ENCODE peak calls at places on chromosomes 16 and 17, in eight cellular contexts. H, F, G, S, T, L, J and A are unnamed samples.
A peak's percentile ranks its signal among the peaks of the same experiment; 100 is the strongest.

GRCh38 chr17:3982541-3983017 is 18.3 kb upstream of the ATP2A3 start:
- DNase-seq in S (no peak), H (no peak), F (no peak), G (no peak), L (no peak), J (no peak), T (no peak), A (no peak)

GRCh38 chr16:67441907-67442306 is 11.0 kb downstream of the HSD11B2 start:
- DNase-seq in L (no peak), F (no peak), T (no peak), S (no peak), J (peak; percentile 40), H (no peak), G (no peak), A (no peak)

GRCh38 chr17:412211-413015 is 59.8 kb upstream of the RPH3AL start:
- DNase-seq in T (peak; percentile 74), L (peak; percentile 40), S (peak; percentile 54), H (peak; percentile 62), G (peak; percentile 17), J (peak; percentile 77), F (peak; percentile 46), A (no peak)

GRCh38 chr17:39171933-39172332 is 6.0 kb upstream of the ARL5C start:
- DNase-seq in F (no peak), G (no peak), L (no peak), T (no peak), S (no peak), H (no peak), J (no peak), A (no peak)

GRCh38 chr17:31517524-31517923 is 126.0 kb downstream of the RAB11FIP4 start:
- DNase-seq in H (no peak), T (no peak), J (no peak), S (no peak), L (no peak), G (no peak), F (no peak), A (no peak)

GRCh38 chr16:86375370-86375769 is 135.0 kb upstream of the FOXF1 start:
- DNase-seq in H (no peak), L (no peak), S (no peak), T (no peak), F (peak; percentile 88), J (peak; percentile 81), G (no peak), A (no peak)

GRCh38 chr16:56657555-56658430 is at the start of gene MT1F:
- DNase-seq in S (peak; percentile 37), J (peak; percentile 25), H (peak; percentile 47), L (no peak), F (no peak), G (peak; percentile 62), T (peak; percentile 33), A (peak; percentile 84)

GRCh38 chr16:57091990-57092785 is at the start of gene CPNE2:
- DNase-seq in F (no peak), H (peak; percentile 84), J (peak; percentile 21), G (peak; percentile 84), T (peak; percentile 50), L (peak; percentile 71), S (peak; percentile 73), A (no peak)

GRCh38 chr17:30520436-30520835 is 43.2 kb downstream of the GOSR1 start:
- DNase-seq in S (no peak), H (no peak), T (no peak), G (no peak), L (no peak), F (peak; percentile 4), J (peak; percentile 47), A (no peak)

GRCh38 chr17:13334374-13334773 is 267.4 kb downstream of the HS3ST3A1 start:
- DNase-seq in S (no peak), F (no peak), L (no peak), J (no peak), H (no peak), T (no peak), G (peak; percentile 15), A (no peak)

GRCh38 chr17:7207120-7208001 is 12.3 kb downstream of the DLG4 start:
- DNase-seq in S (no peak), L (peak; percentile 70), G (no peak), T (no peak), H (no peak), J (no peak), F (no peak), A (no peak)

GRCh38 chr17:41882756-41883155 is 17.5 kb upstream of the KLHL11 start:
- DNase-seq in F (no peak), J (no peak), L (no peak), T (no peak), G (no peak), H (no peak), S (no peak), A (no peak)

GRCh38 chr17:6492892-6493674 is 48.8 kb downstream of the PIMREG start:
- DNase-seq in G (no peak), T (peak; percentile 9), H (no peak), S (no peak), L (peak; percentile 77), F (no peak), J (no peak), A (no peak)

GRCh38 chr17:32259596-32259995 is 6.0 kb upstream of the RHBDL3 start:
- DNase-seq in J (peak; percentile 78), G (no peak), F (peak; percentile 53), S (no peak), H (no peak), L (no peak), T (no peak), A (no peak)

GRCh38 chr16:10172848-10173655 is 9.2 kb downstream of the GRIN2A start:
- DNase-seq in G (peak; percentile 30), L (no peak), H (no peak), T (peak; percentile 26), F (no peak), S (peak; percentile 11), J (no peak), A (no peak)

GRCh38 chr16:56985288-56985961 is 3.9 kb upstream of the NLRC5 start:
- DNase-seq in J (peak; percentile 89), S (no peak), G (no peak), L (peak; percentile 48), F (peak; percentile 48), H (peak; percentile 20), T (no peak), A (peak; percentile 83)

GRCh38 chr17:66549312-66549705 is 246.9 kb downstream of the PRKCA start:
- DNase-seq in S (no peak), J (peak; percentile 77), T (no peak), F (no peak), L (no peak), H (no peak), G (no peak), A (no peak)

GRCh38 chr17:42163113-42163512 is 8.3 kb upstream of the RAB5C start:
- DNase-seq in J (no peak), G (peak; percentile 68), S (peak; percentile 61), T (peak; percentile 51), F (no peak), H (peak; percentile 70), L (no peak), A (no peak)

GRCh38 chr16:27712251-27712711 is 162.3 kb downstream of the KATNIP start:
- DNase-seq in L (no peak), G (no peak), T (no peak), J (no peak), H (no peak), S (no peak), F (no peak), A (no peak)

GRCh38 chr17:47693667-47694017 is 319 bp upstream of the TBKBP1 start:
- DNase-seq in L (no peak), J (no peak), G (no peak), F (no peak), T (no peak), S (peak; percentile 28), H (no peak), A (no peak)

GRCh38 chr17:76261421-76262215 is 3.5 kb upstream of the UBALD2 start:
- DNase-seq in S (peak; percentile 59), H (peak; percentile 48), F (no peak), G (no peak), T (peak; percentile 92), L (no peak), J (no peak), A (no peak)
- TF ChIP-seq CTCF in S (no peak), H (no peak), F (no peak), G (no peak), T (no peak), L (no peak), J (no peak), A (no peak)

DNA sequence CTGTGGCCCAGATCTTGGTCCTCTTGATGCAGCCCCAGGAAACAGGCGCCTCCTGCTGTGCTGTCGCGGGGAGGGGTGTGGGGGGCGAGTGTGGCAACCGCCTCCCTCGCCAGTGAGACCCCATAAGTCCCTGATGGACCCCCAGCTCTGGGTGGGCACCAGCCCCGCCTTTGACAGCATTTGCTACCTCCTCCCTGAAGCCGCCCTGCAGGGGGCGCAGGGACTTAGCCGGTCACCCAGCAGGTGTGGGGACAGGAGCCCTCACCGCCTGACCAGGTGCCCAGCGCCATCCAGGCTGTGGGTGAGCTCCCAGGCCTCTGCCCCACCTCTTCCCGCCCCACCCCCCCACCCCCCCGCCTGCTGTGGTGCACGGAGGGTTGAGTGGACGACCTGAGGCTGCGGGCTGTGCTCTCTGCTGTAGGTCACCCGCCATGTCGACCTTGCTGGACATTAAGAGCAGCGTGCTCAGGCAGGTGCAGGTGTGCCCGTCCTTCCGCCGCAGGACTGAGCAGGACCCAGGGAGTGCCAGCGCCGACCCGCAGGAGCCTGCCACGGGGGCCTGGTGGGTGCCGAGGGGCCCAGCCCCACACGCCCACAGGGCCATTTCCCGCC is 4.8 kb downstream of the BAIAP3 start:
- DNase-seq in T (peak; percentile 50), L (no peak), G (peak; percentile 50), J (no peak), H (no peak), S (no peak), F (no peak), A (no peak)
- TF ChIP-seq CTCF in T (peak; percentile 55), L (no peak), G (peak; percentile 62), J (peak; percentile 40), H (peak; percentile 26), S (peak; percentile 80), F (peak; percentile 30), A (no peak)

GRCh38 chr16:88633684-88634140 is 4.7 kb upstream of the IL17C start:
- DNase-seq in F (no peak), G (peak; percentile 74), T (peak; percentile 68), H (peak; percentile 89), L (no peak), J (peak; percentile 44), S (peak; percentile 82), A (no peak)
- TF ChIP-seq CTCF in F (peak; percentile 20), G (peak; percentile 67), T (peak; percentile 52), H (peak; percentile 60), L (no peak), J (peak; percentile 57), S (peak; percentile 67), A (peak; percentile 37)

GRCh38 chr17:40318835-40319332 is 9.9 kb downstream of the RARA start:
- DNase-seq in L (peak; percentile 27), T (no peak), F (no peak), G (peak; percentile 57), H (no peak), J (no peak), S (no peak), A (no peak)
- TF ChIP-seq CTCF in L (peak; percentile 34), T (no peak), F (peak; percentile 38), G (peak; percentile 53), H (no peak), J (peak; percentile 40), S (no peak), A (peak; percentile 46)